ENCODE peak calls at places on chromosomes 5 and 9, in ten cellular contexts. T is foreskin fibroblast, B is AG04450, Z is AG04449, S is AG10803, H is pancreas, C is fibroblast of pulmonary artery, F is fibroblast of lung, Y is uterus, Q is IMR-90. O is an unnamed sample.

GRCh38 chr5:8013951-8014844 is 145.2 kb downstream of the MTRR start:
- DNase-seq in T (no peak), B (no peak), Z (no peak), S (no peak), H (no peak), C (no peak), F (peak; percentile 46), Y (no peak), Q (peak; percentile 40), O (no peak)

GRCh38 chr5:126521130-126521529 is 73.9 kb downstream of the ALDH7A1 start:
- DNase-seq in T (no peak), B (no peak), Z (no peak), S (no peak), H (no peak), C (no peak), F (no peak), Y (no peak), Q (no peak), O (no peak)

GRCh38 chr5:110150199-110150598 is 460.5 kb downstream of the MAN2A1 start:
- DNase-seq in T (peak; percentile 61), B (no peak), Z (peak; percentile 51), S (no peak), H (no peak), C (peak; percentile 20), F (peak; percentile 82), Y (no peak), Q (no peak), O (no peak)

GRCh38 chr5:18699681-18700080 is 1065.4 kb downstream of the TAF11L14 start:
- DNase-seq in T (no peak), B (no peak), Z (no peak), S (no peak), H (no peak), C (no peak), F (peak; percentile 7), Y (no peak), Q (no peak), O (no peak)

GRCh38 chr9:129394011-129394919 is 216.2 kb upstream of the IER5L start:
- DNase-seq in T (no peak), B (no peak), Z (no peak), S (no peak), H (no peak), C (no peak), F (no peak), Y (no peak), Q (no peak), O (no peak)

GRCh38 chr5:61575103-61575502 is 243.0 kb downstream of the ZSWIM6 start:
- DNase-seq in T (peak; percentile 92), B (peak; percentile 55), Z (peak; percentile 58), S (peak; percentile 85), H (no peak), C (peak; percentile 74), F (peak; percentile 92), Y (no peak), Q (peak; percentile 77), O (no peak)

GRCh38 chr9:23683476-23684095 is 142.5 kb downstream of the ELAVL2 start:
- DNase-seq in T (no peak), B (no peak), Z (no peak), S (no peak), H (no peak), C (no peak), F (peak; percentile 55), Y (no peak), Q (no peak), O (no peak)

GRCh38 chr5:64768358-64769312 is at the start of the genes CWC27 and SREK1IP1:
- DNase-seq in T (peak; percentile 95), B (peak; percentile 77), Z (peak; percentile 51), S (peak; percentile 93), H (peak; percentile 86), C (peak; percentile 95), F (peak; percentile 94), Y (peak; percentile 74), Q (peak; percentile 93), O (peak; percentile 70)

GRCh38 chr5:173782671-173783101 is 105.5 kb upstream of the CPEB4 start:
- DNase-seq in T (peak; percentile 62), B (no peak), Z (no peak), S (peak; percentile 34), H (no peak), C (no peak), F (no peak), Y (no peak), Q (no peak), O (no peak)

GRCh38 chr5:173786296-173787187 is 101.6 kb upstream of the CPEB4 start:
- DNase-seq in T (no peak), B (no peak), Z (no peak), S (no peak), H (no peak), C (no peak), F (no peak), Y (no peak), Q (no peak), O (no peak)

GRCh38 chr5:173781826-173782670 is 106.1 kb upstream of the CPEB4 start:
- DNase-seq in T (peak; percentile 97), B (peak; percentile 85), Z (peak; percentile 46), S (peak; percentile 90), H (peak; percentile 70), C (peak; percentile 95), F (peak; percentile 85), Y (peak; percentile 87), Q (peak; percentile 94), O (peak; percentile 73)

GRCh38 chr5:173785866-173786265 is 102.3 kb upstream of the CPEB4 start:
- DNase-seq in T (no peak), B (no peak), Z (no peak), S (no peak), H (no peak), C (no peak), F (no peak), Y (no peak), Q (no peak), O (no peak)

GRCh38 chr5:173785421-173785820 is 102.7 kb upstream of the CPEB4 start:
- DNase-seq in T (no peak), B (no peak), Z (no peak), S (no peak), H (no peak), C (no peak), F (no peak), Y (no peak), Q (no peak), O (no peak)
- H3K4me3 ChIP-seq in T (no peak overlapping the region), B (no peak overlapping the region), Z (no peak overlapping the region), S (no peak overlapping the region), H (no peak overlapping the region), C (no peak overlapping the region), F (no peak overlapping the region), Y (no peak overlapping the region), Q (no peak overlapping the region), O (no peak overlapping the region)

DNA sequence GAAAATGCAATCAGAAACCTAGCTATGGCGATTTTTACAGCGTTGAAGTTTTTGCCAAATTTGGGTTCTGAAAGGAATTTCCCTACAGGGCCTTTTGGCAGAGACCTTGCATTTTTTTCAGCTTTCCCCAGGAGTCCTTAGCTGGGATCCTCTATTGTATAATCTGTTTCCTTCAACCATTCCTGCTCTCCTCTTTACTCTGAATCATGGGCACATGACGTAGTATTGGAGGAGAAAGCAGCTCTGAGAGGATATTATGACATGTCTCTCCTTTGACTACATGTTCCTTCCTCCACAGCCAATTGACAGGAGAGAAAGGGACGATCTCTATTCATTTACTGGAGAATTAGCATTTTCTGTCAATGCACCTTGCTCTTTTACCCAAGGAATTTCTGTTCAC is 118.5 kb upstream of the ERCC6L2 start:
- DNase-seq in T (no peak), B (peak; percentile 53), Z (peak; percentile 24), S (peak; percentile 84), H (no peak), C (peak; percentile 94), F (peak; percentile 85), Y (no peak), Q (peak; percentile 78), O (peak; percentile 23)
- TF ChIP-seq CTCF in T (no peak), B (no peak), Z (no peak), S (no peak), H (no peak), C (no peak), F (no peak), Y (no peak), Q (no peak), O (no peak)

GRCh38 chr9:125440411-125440810 is 178.8 kb downstream of the GAPVD1 start:
- DNase-seq in T (no peak), B (no peak), Z (no peak), S (no peak), H (no peak), C (no peak), F (no peak), Y (no peak), Q (no peak), O (no peak)

GRCh38 chr9:125439434-125440272 is 178.0 kb downstream of the GAPVD1 start:
- DNase-seq in T (no peak), B (no peak), Z (no peak), S (no peak), H (no peak), C (no peak), F (no peak), Y (no peak), Q (no peak), O (no peak)

GRCh38 chr9:125436613-125437443 is 175.2 kb downstream of the GAPVD1 start:
- DNase-seq in T (no peak), B (no peak), Z (no peak), S (no peak), H (no peak), C (no peak), F (no peak), Y (no peak), Q (no peak), O (no peak)

GRCh38 chr9:125437771-125438221 is 176.2 kb downstream of the GAPVD1 start:
- DNase-seq in T (no peak), B (no peak), Z (no peak), S (no peak), H (no peak), C (no peak), F (no peak), Y (no peak), Q (no peak), O (no peak)

GRCh38 chr9:125438506-125439433 is 177.1 kb downstream of the GAPVD1 start:
- DNase-seq in T (no peak), B (no peak), Z (no peak), S (no peak), H (no peak), C (no peak), F (no peak), Y (no peak), Q (no peak), O (no peak)
- H3K4me3 ChIP-seq in T (no peak overlapping the region), B (no peak overlapping the region), Z (no peak overlapping the region), S (no peak overlapping the region), H (no peak overlapping the region), C (no peak overlapping the region), F (no peak overlapping the region), Y (no peak overlapping the region), Q (no peak overlapping the region), O (no peak overlapping the region)

GRCh38 chr9:1938675-1939170 is 76.4 kb upstream of the SMARCA2 start:
- DNase-seq in T (no peak), B (no peak), Z (no peak), S (no peak), H (no peak), C (no peak), F (no peak), Y (no peak), Q (no peak), O (no peak)

GRCh38 chr9:1939466-1939865 is 75.7 kb upstream of the SMARCA2 start:
- DNase-seq in T (no peak), B (no peak), Z (no peak), S (no peak), H (no peak), C (no peak), F (no peak), Y (no peak), Q (no peak), O (no peak)

GRCh38 chr9:1939926-1940368 is 75.2 kb upstream of the SMARCA2 start:
- DNase-seq in T (peak; percentile 21), B (no peak), Z (no peak), S (peak; percentile 15), H (peak; percentile 23), C (no peak), F (no peak), Y (no peak), Q (peak; percentile 1), O (peak; percentile 1)

GRCh38 chr9:1938135-1938534 is 77.0 kb upstream of the SMARCA2 start:
- DNase-seq in T (no peak), B (no peak), Z (no peak), S (no peak), H (no peak), C (no peak), F (no peak), Y (no peak), Q (no peak), O (no peak)

DNA sequence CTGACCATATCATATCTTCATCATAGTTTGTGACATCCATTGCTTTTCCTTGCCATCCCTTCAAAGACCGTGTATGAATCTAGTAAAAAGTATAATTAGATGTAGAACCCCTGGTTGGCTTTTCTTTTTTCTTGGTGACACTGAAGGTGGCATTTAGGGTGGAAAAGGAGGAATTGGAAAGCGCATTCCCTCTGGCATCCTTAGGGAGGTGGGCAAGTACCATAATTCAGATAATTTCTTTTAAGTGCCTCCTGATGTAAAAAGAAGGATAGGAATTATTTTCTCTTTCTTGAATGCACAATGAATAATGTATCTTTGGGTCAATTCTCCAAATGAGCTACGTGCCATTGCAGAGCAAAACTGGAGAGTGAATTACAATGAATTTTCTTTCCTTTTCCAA is 73.2 kb upstream of the SMARCA2 start:
- DNase-seq in T (peak; percentile 26), B (no peak), Z (no peak), S (peak; percentile 23), H (no peak), C (peak; percentile 11), F (no peak), Y (no peak), Q (no peak), O (no peak)
- TF ChIP-seq CTCF in T (peak; percentile 34), B (peak; percentile 21), Z (peak; percentile 25), S (peak; percentile 64), H (no peak), C (peak; percentile 30), F (peak; percentile 44), Y (no peak), Q (peak; percentile 23), O (peak; percentile 59)

O was measured in epithelial cell of proximal tubule.